ENCODE peak calls at places on chromosomes 12 and 14, in seven cellular contexts. U is esophagus squamous epithelium, D is tibial nerve, R is ovary, E is body of pancreas, O is uterus, H is sigmoid colon. K is an unnamed sample.
A peak's percentile ranks its signal among the peaks of the same experiment; 100 is the strongest.

GRCh38 chr12:104788848-104789271 is 169.2 kb downstream of the SLC41A2 start:
- DNase-seq in H (no peak), U (no peak), E (no peak), R (no peak), O (no peak), D (no peak), K (peak; percentile 14)

GRCh38 chr12:2354151-2354991 is 301.6 kb downstream of the CACNA1C start:
- DNase-seq in H (no peak), R (no peak), E (no peak), O (no peak), U (no peak), D (no peak), K (peak; percentile 15)

GRCh38 chr12:96711364-96711763 is 195.7 kb upstream of the NEDD1 start:
- DNase-seq in H (no peak), U (no peak), D (no peak), E (no peak), R (no peak), O (no peak), K (no peak)

GRCh38 chr14:76644875-76645518 is 116.3 kb upstream of the VASH1 start:
- DNase-seq in U (no peak), H (peak; percentile 58), D (no peak), O (no peak), R (no peak), E (peak; percentile 25), K (peak; percentile 30)

GRCh38 chr14:51596473-51596870 is 55.2 kb upstream of the FRMD6 start:
- DNase-seq in R (no peak), E (no peak), O (no peak), U (no peak), H (no peak), D (no peak), K (no peak)

GRCh38 chr12:39403376-39403775 is 39.5 kb downstream of the KIF21A start:
- DNase-seq in U (no peak), D (no peak), O (no peak), H (no peak), E (no peak), R (no peak), K (no peak)

GRCh38 chr14:74401504-74402241 is 24.3 kb downstream of the SYNDIG1L start:
- DNase-seq in U (peak; percentile 50), D (no peak), O (no peak), H (no peak), R (no peak), E (no peak), K (peak; percentile 38)

GRCh38 chr12:23895792-23896218 is 53.7 kb downstream of the SOX5 start:
- DNase-seq in O (no peak), H (no peak), D (no peak), E (no peak), U (no peak), R (no peak), K (no peak)

GRCh38 chr12:46383654-46384450 is 11.3 kb upstream of the SLC38A2 start:
- DNase-seq in U (peak; percentile 45), R (peak; percentile 97), O (peak; percentile 95), H (peak; percentile 98), D (peak; percentile 92), E (peak; percentile 92), K (peak; percentile 94)

GRCh38 chr12:120249875-120250795 is 15.4 kb downstream of the PXN start:
- DNase-seq in H (peak; percentile 91), D (peak; percentile 92), E (no peak), O (peak; percentile 73), R (no peak), U (no peak), K (peak; percentile 50)

GRCh38 chr12:115412821-115413220 is 728.8 kb upstream of the TBX3 start:
- DNase-seq in E (no peak), D (no peak), H (no peak), R (no peak), U (no peak), O (no peak), K (no peak)

GRCh38 chr14:66398437-66398836 is 87.7 kb upstream of the CCDC196 start:
- DNase-seq in U (no peak), D (no peak), R (no peak), H (no peak), O (no peak), E (no peak), K (no peak)

GRCh38 chr14:20671597-20672283 is 12.6 kb upstream of the RNASE4 start:
- DNase-seq in O (no peak), E (no peak), R (no peak), U (no peak), H (no peak), D (no peak), K (no peak)

GRCh38 chr14:76514599-76514998 is 138.7 kb downstream of the ESRRB start:
- DNase-seq in E (peak; percentile 40), H (no peak), U (no peak), O (no peak), D (no peak), R (no peak), K (peak; percentile 22)

GRCh38 chr14:98579140-98579539 is 692.9 kb downstream of the BCL11B start:
- DNase-seq in R (no peak), H (no peak), D (no peak), O (no peak), U (no peak), E (no peak), K (no peak)

GRCh38 chr14:37254411-37254947 is 56.7 kb downstream of the MIPOL1 start:
- DNase-seq in R (no peak), E (no peak), U (no peak), H (no peak), D (no peak), O (no peak), K (no peak)

DNA sequence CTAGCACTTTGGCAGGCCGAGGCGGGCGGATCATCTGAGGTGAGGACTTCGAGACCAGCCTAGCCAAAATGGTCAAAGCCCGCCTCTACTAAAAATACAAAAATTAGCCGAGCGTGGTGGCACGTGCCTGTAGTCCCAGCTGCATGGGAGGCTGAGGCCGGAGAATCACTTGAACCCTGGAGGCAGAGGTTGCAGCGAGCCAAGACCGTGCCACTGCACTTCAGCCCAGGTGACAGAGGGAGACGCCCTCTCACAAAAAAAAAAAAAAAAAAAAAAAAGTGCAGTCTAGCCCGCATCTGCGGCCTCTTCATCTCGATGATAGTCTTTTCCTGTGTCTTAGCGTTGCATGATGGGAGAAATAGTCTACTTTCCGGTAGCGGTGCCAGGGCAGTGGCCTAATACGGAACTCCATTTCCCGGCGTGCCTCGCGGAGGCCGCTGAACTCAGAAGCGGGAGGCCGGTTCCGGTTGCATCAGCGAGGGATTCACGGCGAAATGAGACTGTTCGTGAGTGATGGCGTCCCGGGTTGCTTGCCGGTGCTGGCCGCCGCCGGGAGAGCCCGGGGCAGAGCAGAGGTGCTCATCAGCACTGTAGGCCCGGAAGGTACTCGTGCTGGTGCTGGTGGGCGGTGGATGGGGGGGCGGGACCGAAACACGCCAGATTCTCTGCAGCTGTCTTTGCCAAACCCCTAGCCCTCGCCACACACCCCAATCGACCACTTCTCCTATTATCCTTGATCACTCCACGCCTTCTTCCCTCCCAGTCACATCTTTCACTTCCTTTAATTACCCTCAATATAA is at the start of gene MARS1:
- DNase-seq in E (peak; percentile 95), U (peak; percentile 74), H (peak; percentile 98), D (peak; percentile 86), O (peak; percentile 96), R (peak; percentile 94), K (peak; percentile 96)
- TF ChIP-seq POLR2A in E (peak; percentile 71), U (peak; percentile 56), H (peak; percentile 65), D (peak; percentile 51), O (no peak), R (peak; percentile 64), K (peak; percentile 64)

DNA sequence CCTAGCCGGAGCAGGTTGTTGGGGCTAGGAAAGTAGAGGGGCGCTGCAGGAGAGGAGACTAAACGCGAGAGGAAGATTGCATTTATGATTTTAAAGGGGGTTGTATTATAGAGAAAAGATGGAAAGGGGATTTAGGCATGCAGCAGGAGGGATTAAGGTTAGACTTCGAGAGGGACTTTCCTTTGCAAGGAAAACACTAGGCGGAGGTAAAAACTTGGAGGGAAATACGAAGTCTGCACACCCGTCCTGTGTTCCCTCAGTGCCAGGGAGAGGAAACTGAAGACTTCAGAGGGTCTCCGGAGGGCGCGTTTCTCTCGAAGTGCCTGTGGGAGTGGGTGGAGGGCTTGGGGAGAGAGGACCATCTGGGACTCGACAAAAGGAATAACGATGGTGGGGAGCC is 433 bp upstream of the PPP1R1A start:
- DNase-seq in U (no peak), E (no peak), R (no peak), D (no peak), H (no peak), O (no peak), K (no peak)
- H3K4me3 ChIP-seq in U (peak overlapping the region; percentile 55), E (no peak overlapping the region), R (peak overlapping the region; percentile 48), D (peak overlapping the region; percentile 13), H (peak overlapping the region; percentile 55), O (peak overlapping the region; percentile 52), K (peak overlapping the region; percentile 55)

DNA sequence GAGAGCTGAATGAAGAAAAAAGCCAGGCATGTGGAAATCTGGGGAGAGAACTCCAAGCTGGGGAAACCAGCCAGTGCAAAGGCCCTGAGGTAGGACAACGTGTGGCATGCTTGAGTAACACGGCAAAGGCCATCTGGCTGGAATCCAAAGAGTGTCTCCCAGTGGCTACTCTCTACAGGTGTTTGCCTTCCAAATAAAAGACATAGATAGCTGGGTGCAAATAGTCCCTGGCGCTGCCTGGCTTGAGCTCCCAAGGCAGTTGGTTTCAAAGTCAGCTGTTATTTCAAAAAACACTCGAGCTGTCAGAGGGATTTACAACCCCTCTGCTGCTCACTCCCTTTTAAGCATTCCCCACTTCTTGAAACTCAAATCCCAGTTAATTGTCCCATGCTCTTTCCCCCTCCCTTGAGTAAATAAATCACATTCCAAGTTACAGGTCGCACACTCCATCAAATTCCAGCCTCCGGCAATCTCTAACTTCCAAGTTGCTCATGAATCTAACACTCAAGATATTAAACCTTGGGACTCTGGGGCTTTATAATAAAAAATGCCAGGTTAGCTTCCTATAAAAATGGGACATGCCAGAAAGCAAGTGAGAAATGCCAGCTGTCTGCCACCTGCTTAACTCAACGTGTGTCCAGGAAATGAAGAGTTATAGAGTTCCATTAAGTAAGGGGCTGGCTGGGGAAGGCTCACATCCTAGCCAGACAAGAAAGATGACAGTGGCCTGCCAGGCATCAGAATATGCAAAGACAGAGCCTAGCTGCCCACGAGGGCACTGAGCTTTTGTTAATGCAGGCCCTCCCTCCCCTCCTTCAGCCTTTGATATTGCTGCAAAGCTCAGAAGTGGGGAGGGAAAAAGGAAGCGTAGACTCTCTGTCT is 133.6 kb upstream of the NOS1 start:
- DNase-seq in E (peak; percentile 67), U (no peak), H (no peak), O (peak; percentile 12), D (no peak), R (no peak), K (no peak)
- TF ChIP-seq CTCF in E (no peak), U (no peak), H (no peak), O (no peak), D (no peak), R (no peak), K (no peak)

DNA sequence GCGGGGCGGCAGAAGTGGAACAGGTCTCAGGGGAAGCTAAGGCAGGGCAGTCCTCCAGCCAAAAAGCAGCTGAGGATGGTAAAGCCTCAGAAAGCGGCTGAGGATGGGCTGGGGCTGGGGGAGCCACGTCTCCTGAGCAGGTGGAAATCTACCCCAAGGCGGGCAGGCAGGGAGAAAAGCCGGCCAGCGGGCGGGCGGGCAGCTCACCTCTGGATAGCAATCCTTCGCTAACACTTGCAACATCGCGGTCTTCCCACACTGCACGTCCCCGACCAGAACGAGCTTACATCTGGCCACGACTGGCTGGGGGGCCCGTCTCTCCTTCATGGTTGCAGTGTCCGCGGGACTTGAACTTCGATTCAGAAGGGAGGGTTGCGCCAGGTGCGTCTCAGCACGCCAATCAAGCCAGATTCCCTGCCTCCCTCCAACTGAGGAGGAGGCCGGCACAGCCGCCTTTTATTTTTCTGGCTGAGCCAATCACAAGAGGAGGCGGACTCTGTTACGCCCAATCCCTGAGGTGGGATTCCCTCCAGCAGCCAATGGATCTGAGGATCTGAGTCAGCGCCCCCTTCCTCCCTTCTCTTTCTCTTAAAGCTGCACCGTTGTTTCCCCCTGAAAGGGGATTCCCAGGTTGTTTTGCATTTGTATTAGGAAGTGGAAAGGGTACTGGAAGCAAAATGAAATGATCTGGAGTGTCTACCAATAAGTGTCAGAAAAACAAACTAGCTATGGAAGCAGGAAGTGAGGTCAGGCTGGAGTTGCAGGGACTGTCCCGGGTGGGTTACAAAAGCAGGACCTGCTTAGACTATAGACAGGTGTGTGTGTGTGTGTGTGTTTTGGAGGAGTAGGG is at the start of gene RND1:
- DNase-seq in U (peak; percentile 14), R (peak; percentile 85), H (peak; percentile 97), E (peak; percentile 97), D (peak; percentile 80), O (peak; percentile 92), K (peak; percentile 93)
- TF ChIP-seq POLR2A in U (peak; percentile 91), R (peak; percentile 91), H (peak; percentile 90), E (peak; percentile 99), D (peak; percentile 97), O (peak; percentile 99), K (peak; percentile 99)

K was measured in thyroid gland.